ENCODE peak calls at places on chromosomes 12 and 14, in seven cellular contexts. C is ascending aorta, E is prostate gland, A is neural progenitor cell, R is lung, Q is psoas muscle, Z is epithelial cell of prostate. B is an unnamed sample.

GRCh38 chr14:97459180-97459579 is 662.0 kb downstream of the VRK1 start:
- DNase-seq in Z (no peak), E (no peak), C (no peak), Q (no peak), A (no peak), R (no peak), B (no peak)

GRCh38 chr12:119602695-119603094 is 9.1 kb downstream of the TMEM233 start:
- DNase-seq in Z (no peak), C (no peak), E (no peak), R (no peak), A (no peak), Q (no peak), B (no peak)

GRCh38 chr12:15256760-15257159 is 35.5 kb upstream of the RERG start:
- DNase-seq in Q (no peak), A (no peak), Z (no peak), C (no peak), E (no peak), R (no peak), B (no peak)

GRCh38 chr14:30585204-30585603 is 26.2 kb downstream of the G2E3 start:
- DNase-seq in E (no peak), R (no peak), C (no peak), Z (no peak), A (no peak), Q (no peak), B (no peak)

GRCh38 chr12:16796168-16796567 is 190.2 kb upstream of the LMO3 start:
- DNase-seq in R (no peak), E (no peak), A (no peak), Z (no peak), Q (no peak), C (no peak), B (peak)

GRCh38 chr12:71216725-71217579 is 59.2 kb upstream of the TSPAN8 start:
- DNase-seq in R (no peak), C (no peak), E (peak), A (peak), Q (no peak), Z (peak), B (peak)

GRCh38 chr12:6167327-6168280 is 32.6 kb upstream of the CD9 start:
- DNase-seq in Z (peak), A (no peak), Q (peak), C (peak), R (peak), E (no peak), B (peak)

GRCh38 chr12:116141110-116141832 is 136.2 kb downstream of the MED13L start:
- DNase-seq in Q (no peak), Z (no peak), C (no peak), A (no peak), R (no peak), E (no peak), B (no peak)

GRCh38 chr12:46473634-46474201 is 101.1 kb upstream of the SLC38A2 start:
- DNase-seq in R (peak), E (peak), C (peak), A (no peak), Q (peak), Z (no peak), B (peak)

GRCh38 chr12:19915392-19916192 is 452.7 kb upstream of the PDE3A start:
- DNase-seq in C (no peak), Q (no peak), Z (no peak), E (no peak), R (no peak), A (peak), B (no peak)

GRCh38 chr14:50083467-50084337 is 32.7 kb downstream of the VCPKMT start:
- DNase-seq in Z (no peak), Q (no peak), R (no peak), A (no peak), C (no peak), E (no peak), B (no peak)

GRCh38 chr12:12598864-12599263 is 12.8 kb upstream of the CREBL2 start:
- DNase-seq in E (no peak), R (no peak), A (no peak), C (no peak), Q (no peak), Z (no peak), B (no peak)

GRCh38 chr12:12167847-12168246 is 97.1 kb downstream of the BCL2L14 start:
- DNase-seq in Z (no peak), C (no peak), R (no peak), Q (no peak), A (no peak), E (peak), B (no peak)

GRCh38 chr12:116143883-116144266 is 133.6 kb downstream of the MED13L start:
- DNase-seq in Z (no peak), R (no peak), C (no peak), E (no peak), Q (no peak), A (peak), B (peak)

GRCh38 chr12:55932546-55932919 is 1.6 kb downstream of the DGKA start:
- DNase-seq in R (no peak), E (no peak), C (no peak), Q (no peak), Z (no peak), A (no peak), B (no peak)

GRCh38 chr12:32522322-32523221 is 123.2 kb downstream of the FGD4 start:
- DNase-seq in Q (no peak), Z (no peak), E (no peak), A (no peak), R (no peak), C (no peak), B (no peak)

GRCh38 chr12:126474703-126475102 is 1409.5 kb downstream of the AACS start:
- DNase-seq in Q (no peak), R (no peak), A (no peak), Z (no peak), E (no peak), C (no peak), B (peak)

GRCh38 chr12:107610030-107610859 is 75.4 kb upstream of the PWP1 start:
- DNase-seq in E (no peak), A (peak), Q (no peak), C (no peak), R (no peak), Z (no peak), B (peak)

GRCh38 chr12:126353604-126354003 is 1288.4 kb downstream of the AACS start:
- DNase-seq in R (no peak), C (no peak), Z (no peak), Q (no peak), A (no peak), E (no peak), B (no peak)

GRCh38 chr12:131990980-131991305 is 41.2 kb downstream of the EP400 start:
- DNase-seq in Z (no peak), R (no peak), E (no peak), A (no peak), Q (no peak), C (no peak), B (no peak)

GRCh38 chr14:100290607-100291304 is 15.5 kb downstream of the SLC25A29 start:
- DNase-seq in E (no peak), C (no peak), R (no peak), Q (no peak), Z (no peak), A (no peak), B (no peak)

GRCh38 chr14:100292301-100292775 is 13.9 kb downstream of the SLC25A29 start:
- DNase-seq in A (no peak), Z (no peak), C (no peak), Q (no peak), R (no peak), E (no peak), B (no peak)

GRCh38 chr14:100291305-100292075 is 14.8 kb downstream of the SLC25A29 start:
- DNase-seq in C (no peak), Q (no peak), E (no peak), Z (no peak), A (no peak), R (no peak), B (no peak)

GRCh38 chr14:100288382-100289185 is 17.7 kb downstream of the SLC25A29 start:
- DNase-seq in R (no peak), Z (no peak), A (no peak), E (no peak), Q (no peak), C (no peak), B (no peak)

DNA sequence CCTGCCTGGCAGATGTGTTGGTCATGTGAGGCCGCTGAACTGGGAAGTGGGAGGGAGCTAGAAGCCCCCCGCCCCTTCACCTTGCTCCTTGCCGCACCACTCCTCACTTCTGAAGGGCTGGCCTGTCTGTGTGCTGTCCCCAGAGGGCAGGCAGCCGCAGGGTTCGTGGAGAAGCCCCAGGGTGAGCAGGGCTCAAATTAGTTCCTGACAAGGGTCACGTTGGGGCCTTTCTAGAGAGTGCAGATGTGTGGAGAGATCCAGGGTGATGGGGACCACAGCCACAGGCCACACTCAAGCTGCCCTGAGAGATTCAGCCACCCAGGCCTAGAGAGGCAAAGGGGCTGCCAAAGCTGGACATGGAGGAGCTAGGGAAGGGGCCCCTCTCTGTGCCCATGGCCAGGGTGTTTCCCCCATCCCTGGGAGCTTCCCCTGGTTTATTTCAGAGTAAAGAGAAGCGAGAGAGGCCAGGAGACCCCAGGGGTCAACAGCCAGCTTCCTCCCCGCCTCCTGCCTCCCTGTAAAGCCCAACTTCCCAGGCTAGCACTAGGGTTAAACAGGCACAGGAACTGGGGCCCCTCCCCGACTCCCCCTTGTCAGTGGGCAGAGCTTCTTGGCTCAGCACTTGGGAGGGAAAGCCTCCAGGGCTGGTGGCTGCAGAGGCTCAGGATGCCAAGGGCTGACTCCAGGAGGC is 16.2 kb downstream of the SLC25A29 start:
- DNase-seq in Q (no peak), E (no peak), C (no peak), A (no peak), Z (no peak), R (no peak), B (no peak)
- H3K27ac ChIP-seq in Q (no peak), E (no peak), C (no peak), A (peak), Z (no peak), R (no peak), B (no peak)

GRCh38 chr12:122837306-122838265 is 2.3 kb downstream of the HIP1R start:
- DNase-seq in Z (no peak), R (no peak), E (no peak), Q (no peak), C (no peak), A (no peak), B (no peak)

GRCh38 chr12:122840580-122841513 is 5.6 kb downstream of the HIP1R start:
- DNase-seq in R (no peak), Z (no peak), C (no peak), Q (no peak), E (no peak), A (no peak), B (peak)

GRCh38 chr12:122836027-122836921 is 1.0 kb downstream of the HIP1R start:
- DNase-seq in C (no peak), E (peak), Q (no peak), R (no peak), Z (no peak), A (peak), B (no peak)

GRCh38 chr12:122839907-122840554 is 4.8 kb downstream of the HIP1R start:
- DNase-seq in Z (no peak), R (no peak), Q (no peak), A (no peak), E (no peak), C (no peak), B (no peak)

GRCh38 chr12:122838841-122839240 is 3.6 kb downstream of the HIP1R start:
- DNase-seq in R (no peak), C (no peak), E (no peak), A (no peak), Z (no peak), Q (no peak), B (no peak)
- H3K27ac ChIP-seq in R (no peak), C (no peak), E (peak), A (no peak), Z (no peak), Q (no peak), B (no peak)

GRCh38 chr14:104689620-104690265 is 325 bp downstream of the INF2 start:
- DNase-seq in Z (no peak), Q (no peak), A (no peak), R (no peak), E (no peak), C (no peak), B (no peak)
- H3K27ac ChIP-seq in Z (peak), Q (peak), A (no peak), R (peak), E (peak), C (peak), B (peak)

GRCh38 chr14:75984674-75985073 is 889 bp upstream of the IFT43 start:
- DNase-seq in Q (no peak), C (no peak), R (no peak), Z (no peak), E (peak), A (no peak), B (no peak)

GRCh38 chr14:75987201-75987970 is 1.8 kb downstream of the IFT43 start:
- DNase-seq in R (no peak), E (no peak), A (no peak), C (no peak), Q (no peak), Z (no peak), B (no peak)

GRCh38 chr14:75985618-75986438 is at the start of gene IFT43:
- DNase-seq in E (peak), R (peak), Z (no peak), C (peak), Q (peak), A (peak), B (peak)

GRCh38 chr14:75989134-75989533 is 3.6 kb downstream of the IFT43 start:
- DNase-seq in A (no peak), C (no peak), Q (no peak), R (no peak), Z (no peak), E (no peak), B (no peak)

GRCh38 chr14:75986439-75986765 is 839 bp downstream of the IFT43 start:
- DNase-seq in Q (no peak), E (no peak), C (no peak), Z (no peak), R (no peak), A (no peak), B (no peak)
- H3K27ac ChIP-seq in Q (peak), E (peak), C (peak), Z (peak), R (peak), A (no peak), B (no peak)

B was measured in foreskin keratinocyte.